ENCODE peak calls at places on chromosomes 3 and 15, in seven cellular contexts. One of them, this sample, is unnamed.

GRCh38 chr3:188123170-188123920 is 30.6 kb upstream of the LPP start:
- DNase-seq in HCT116: no peak
- DNase-seq in K562: no peak
- DNase-seq in SK-N-SH: no peak
- DNase-seq in HepG2: peak; percentile 95
- DNase-seq in H1: no peak
- DNase-seq in GM12878: no peak
- DNase-seq in this sample: no peak

GRCh38 chr3:13891492-13892073 is 11.7 kb upstream of the WNT7A start:
- DNase-seq in HCT116: no peak
- DNase-seq in K562: peak; percentile 57
- DNase-seq in SK-N-SH: no peak
- DNase-seq in HepG2: no peak
- DNase-seq in H1: no peak
- DNase-seq in GM12878: no peak
- DNase-seq in this sample: peak; percentile 56

GRCh38 chr15:40343512-40343911 is 2.8 kb upstream of the CCDC9B start:
- DNase-seq in HCT116: no peak
- DNase-seq in K562: no peak
- DNase-seq in SK-N-SH: no peak
- DNase-seq in HepG2: peak; percentile 52
- DNase-seq in H1: no peak
- DNase-seq in GM12878: no peak
- DNase-seq in this sample: no peak

GRCh38 chr15:94352940-94353820 is 121.8 kb downstream of the MCTP2 start:
- DNase-seq in HCT116: no peak
- DNase-seq in K562: no peak
- DNase-seq in SK-N-SH: no peak
- DNase-seq in HepG2: peak; percentile 45
- DNase-seq in H1: no peak
- DNase-seq in GM12878: no peak
- DNase-seq in this sample: no peak

GRCh38 chr15:97012986-97013385 is 682.5 kb downstream of the NR2F2 start:
- DNase-seq in HCT116: no peak
- DNase-seq in K562: no peak
- DNase-seq in SK-N-SH: no peak
- DNase-seq in HepG2: no peak
- DNase-seq in H1: no peak
- DNase-seq in GM12878: no peak
- DNase-seq in this sample: no peak

GRCh38 chr3:134309987-134310700 is 59.5 kb upstream of the RYK start:
- DNase-seq in HCT116: no peak
- DNase-seq in K562: no peak
- DNase-seq in SK-N-SH: no peak
- DNase-seq in HepG2: peak; percentile 93
- DNase-seq in H1: no peak
- DNase-seq in GM12878: no peak
- DNase-seq in this sample: peak; percentile 95

GRCh38 chr15:57198654-57199241 is 177.6 kb upstream of the CGNL1 start:
- DNase-seq in HCT116: no peak
- DNase-seq in K562: no peak
- DNase-seq in SK-N-SH: peak; percentile 4
- DNase-seq in HepG2: no peak
- DNase-seq in H1: peak; percentile 74
- DNase-seq in GM12878: no peak
- DNase-seq in this sample: no peak

GRCh38 chr3:133366921-133367320 is 32.9 kb upstream of the BFSP2 start:
- DNase-seq in HCT116: no peak
- DNase-seq in K562: no peak
- DNase-seq in SK-N-SH: no peak
- DNase-seq in HepG2: no peak
- DNase-seq in H1: no peak
- DNase-seq in GM12878: no peak
- DNase-seq in this sample: no peak

GRCh38 chr15:26179906-26180305 is 316.8 kb upstream of the ATP10A start:
- DNase-seq in HCT116: no peak
- DNase-seq in K562: no peak
- DNase-seq in SK-N-SH: peak; percentile 9
- DNase-seq in HepG2: peak; percentile 4
- DNase-seq in H1: peak; percentile 79
- DNase-seq in GM12878: no peak
- DNase-seq in this sample: peak; percentile 6

GRCh38 chr3:134211797-134212196 is 38.9 kb downstream of the RYK start:
- DNase-seq in HCT116: peak; percentile 31
- DNase-seq in K562: peak; percentile 19
- DNase-seq in SK-N-SH: peak; percentile 43
- DNase-seq in HepG2: peak; percentile 15
- DNase-seq in H1: no peak
- DNase-seq in GM12878: no peak
- DNase-seq in this sample: no peak

GRCh38 chr3:194265996-194266657 is 85.0 kb downstream of the CPN2 start:
- DNase-seq in HCT116: no peak
- DNase-seq in K562: no peak
- DNase-seq in SK-N-SH: no peak
- DNase-seq in HepG2: no peak
- DNase-seq in H1: no peak
- DNase-seq in GM12878: no peak
- DNase-seq in this sample: no peak

GRCh38 chr3:16076564-16076963 is 97.9 kb upstream of the GALNT15 start:
- DNase-seq in HCT116: no peak
- DNase-seq in K562: no peak
- DNase-seq in SK-N-SH: no peak
- DNase-seq in HepG2: no peak
- DNase-seq in H1: no peak
- DNase-seq in GM12878: no peak
- DNase-seq in this sample: no peak

GRCh38 chr3:186694288-186695032 is 22.7 kb upstream of the KNG1 start:
- DNase-seq in HCT116: no peak
- DNase-seq in K562: no peak
- DNase-seq in SK-N-SH: no peak
- DNase-seq in HepG2: no peak
- DNase-seq in H1: no peak
- DNase-seq in GM12878: no peak
- DNase-seq in this sample: no peak

GRCh38 chr3:133401374-133402135 is 1.7 kb downstream of the BFSP2 start:
- DNase-seq in HCT116: no peak
- DNase-seq in K562: no peak
- DNase-seq in SK-N-SH: peak; percentile 77
- DNase-seq in HepG2: no peak
- DNase-seq in H1: no peak
- DNase-seq in GM12878: no peak
- DNase-seq in this sample: no peak

GRCh38 chr3:152257246-152258074 is 11.3 kb upstream of the MBNL1 start:
- DNase-seq in HCT116: no peak
- DNase-seq in K562: no peak
- DNase-seq in SK-N-SH: no peak
- DNase-seq in HepG2: no peak
- DNase-seq in H1: no peak
- DNase-seq in GM12878: peak; percentile 85
- DNase-seq in this sample: no peak

GRCh38 chr3:152260026-152260425 is 8.7 kb upstream of the MBNL1 start:
- DNase-seq in HCT116: no peak
- DNase-seq in K562: no peak
- DNase-seq in SK-N-SH: no peak
- DNase-seq in HepG2: peak; percentile 45
- DNase-seq in H1: no peak
- DNase-seq in GM12878: no peak
- DNase-seq in this sample: no peak

GRCh38 chr3:152259480-152259879 is 9.2 kb upstream of the MBNL1 start:
- DNase-seq in HCT116: no peak
- DNase-seq in K562: no peak
- DNase-seq in SK-N-SH: no peak
- DNase-seq in HepG2: no peak
- DNase-seq in H1: no peak
- DNase-seq in GM12878: no peak
- DNase-seq in this sample: no peak

GRCh38 chr3:152256829-152257228 is 11.9 kb upstream of the MBNL1 start:
- DNase-seq in HCT116: no peak
- DNase-seq in K562: no peak
- DNase-seq in SK-N-SH: no peak
- DNase-seq in HepG2: no peak
- DNase-seq in H1: no peak
- DNase-seq in GM12878: no peak
- DNase-seq in this sample: no peak

DNA sequence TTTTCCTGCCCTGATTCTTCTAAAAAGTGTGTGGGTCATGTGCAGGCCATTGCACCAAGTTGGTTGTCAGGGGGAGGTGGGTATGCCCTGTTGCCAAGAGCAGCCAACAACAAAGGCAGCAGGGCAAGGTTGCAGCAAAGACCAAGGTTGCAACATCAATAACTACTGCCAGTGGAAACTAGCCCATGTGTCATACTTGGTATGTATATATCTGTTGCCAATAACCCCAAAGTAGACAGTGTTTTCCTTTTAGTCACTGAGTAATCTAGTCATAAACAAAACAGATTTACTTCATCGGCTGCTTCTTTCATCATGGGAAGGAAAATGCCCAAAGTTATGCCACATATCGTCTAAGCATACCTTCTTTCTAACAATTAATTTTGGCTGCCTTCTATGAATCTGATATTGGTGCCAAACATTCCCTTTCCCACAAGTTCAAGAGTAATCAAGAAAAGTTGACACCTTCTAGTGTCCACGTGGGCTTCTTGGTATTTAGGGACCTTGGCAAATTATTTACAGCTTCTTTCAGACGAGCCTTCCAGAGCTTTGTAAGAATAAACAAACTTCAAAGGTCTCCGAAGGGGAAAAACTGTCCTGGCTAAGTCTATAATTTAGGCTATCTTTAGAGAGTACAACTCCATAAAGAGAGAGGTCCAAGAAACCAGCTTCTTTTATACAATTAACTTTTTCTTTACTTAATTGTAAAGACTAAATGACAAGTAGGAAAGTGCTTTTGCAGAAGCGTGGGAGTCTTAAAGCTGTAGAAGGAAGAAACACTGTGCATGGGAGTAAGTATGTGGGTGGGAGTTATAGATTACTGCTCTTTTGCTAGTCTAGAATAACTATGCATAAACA is 10.1 kb upstream of the MBNL1 start:
- DNase-seq in HCT116: peak; percentile 80
- DNase-seq in K562: no peak
- DNase-seq in SK-N-SH: no peak
- DNase-seq in HepG2: peak; percentile 94
- DNase-seq in H1: no peak
- DNase-seq in GM12878: no peak
- DNase-seq in this sample: peak; percentile 25
- TF ChIP-seq JUND in HCT116: peak; percentile 50
- TF ChIP-seq JUND in K562: no peak
- TF ChIP-seq JUND in SK-N-SH: peak; percentile 64
- TF ChIP-seq JUND in HepG2: no peak
- TF ChIP-seq JUND in H1: no peak
- TF ChIP-seq JUND in GM12878: no peak
- TF ChIP-seq JUND in this sample: no peak

GRCh38 chr3:7817239-7817638 is 684.4 kb upstream of the LMCD1 start:
- DNase-seq in HCT116: no peak
- DNase-seq in K562: no peak
- DNase-seq in SK-N-SH: no peak
- DNase-seq in HepG2: no peak
- DNase-seq in H1: no peak
- DNase-seq in GM12878: no peak
- DNase-seq in this sample: no peak

GRCh38 chr3:7813412-7813811 is 688.2 kb upstream of the LMCD1 start:
- DNase-seq in HCT116: no peak
- DNase-seq in K562: no peak
- DNase-seq in SK-N-SH: peak; percentile 22
- DNase-seq in HepG2: no peak
- DNase-seq in H1: no peak
- DNase-seq in GM12878: no peak
- DNase-seq in this sample: no peak
- TF ChIP-seq JUND in HCT116: no peak
- TF ChIP-seq JUND in K562: no peak
- TF ChIP-seq JUND in SK-N-SH: no peak
- TF ChIP-seq JUND in HepG2: no peak
- TF ChIP-seq JUND in H1: no peak
- TF ChIP-seq JUND in GM12878: no peak
- TF ChIP-seq JUND in this sample: no peak

DNA sequence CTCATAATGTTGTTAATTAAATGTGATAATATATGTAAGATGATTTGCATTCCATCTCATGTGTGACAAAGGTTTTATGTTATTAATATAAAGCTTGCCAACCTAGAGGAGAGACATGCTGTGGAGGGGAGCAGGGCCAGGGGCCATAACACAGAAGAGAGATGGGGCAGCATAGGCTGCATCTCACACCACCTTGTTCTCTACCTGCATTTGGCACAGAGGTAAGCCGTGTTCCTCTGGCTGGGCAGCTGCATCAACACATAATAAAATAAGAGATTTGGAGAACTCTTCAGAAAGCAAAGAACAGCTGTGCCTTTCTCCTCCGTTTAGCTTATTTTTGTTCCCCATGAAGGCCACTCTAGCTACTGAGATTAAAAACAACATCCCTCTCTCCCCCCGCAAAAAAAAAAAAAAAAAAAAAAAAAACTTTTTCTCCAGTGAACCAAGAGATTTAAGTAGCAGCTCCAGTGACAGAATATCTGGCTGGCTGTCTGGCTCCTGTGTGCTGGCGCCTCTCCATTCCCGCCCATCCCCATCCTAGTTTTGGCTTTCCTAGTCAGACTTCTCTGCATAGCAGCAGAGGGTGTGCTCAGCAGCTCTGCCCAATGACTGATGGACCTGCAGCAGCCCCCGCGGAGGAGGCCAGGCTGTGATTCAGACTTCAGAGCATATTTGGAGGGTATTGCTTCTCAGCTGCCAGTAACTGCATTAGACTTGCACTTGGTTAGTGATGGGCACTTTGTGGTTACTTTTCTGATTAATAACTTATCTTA is 52.2 kb upstream of the STXBP5L start:
- DNase-seq in HCT116: no peak
- DNase-seq in K562: no peak
- DNase-seq in SK-N-SH: no peak
- DNase-seq in HepG2: no peak
- DNase-seq in H1: no peak
- DNase-seq in GM12878: no peak
- DNase-seq in this sample: no peak
- TF ChIP-seq JUND in HCT116: no peak
- TF ChIP-seq JUND in K562: no peak
- TF ChIP-seq JUND in SK-N-SH: no peak
- TF ChIP-seq JUND in HepG2: no peak
- TF ChIP-seq JUND in H1: no peak
- TF ChIP-seq JUND in GM12878: no peak
- TF ChIP-seq JUND in this sample: no peak

GRCh38 chr15:85766007-85766831 is 28.5 kb downstream of the KLHL25 start:
- DNase-seq in HCT116: no peak
- DNase-seq in K562: no peak
- DNase-seq in SK-N-SH: no peak
- DNase-seq in HepG2: no peak
- DNase-seq in H1: no peak
- DNase-seq in GM12878: no peak
- DNase-seq in this sample: no peak

GRCh38 chr15:85763157-85763556 is 31.6 kb downstream of the KLHL25 start:
- DNase-seq in HCT116: no peak
- DNase-seq in K562: no peak
- DNase-seq in SK-N-SH: no peak
- DNase-seq in HepG2: no peak
- DNase-seq in H1: no peak
- DNase-seq in GM12878: no peak
- DNase-seq in this sample: no peak

GRCh38 chr15:85763557-85764303 is 31.0 kb downstream of the KLHL25 start:
- DNase-seq in HCT116: no peak
- DNase-seq in K562: no peak
- DNase-seq in SK-N-SH: no peak
- DNase-seq in HepG2: no peak
- DNase-seq in H1: no peak
- DNase-seq in GM12878: no peak
- DNase-seq in this sample: no peak

GRCh38 chr15:85764304-85764633 is 30.5 kb downstream of the KLHL25 start:
- DNase-seq in HCT116: no peak
- DNase-seq in K562: no peak
- DNase-seq in SK-N-SH: peak; percentile 81
- DNase-seq in HepG2: no peak
- DNase-seq in H1: no peak
- DNase-seq in GM12878: no peak
- DNase-seq in this sample: no peak

GRCh38 chr15:85764649-85765277 is 30.0 kb downstream of the KLHL25 start:
- DNase-seq in HCT116: no peak
- DNase-seq in K562: no peak
- DNase-seq in SK-N-SH: peak; percentile 73
- DNase-seq in HepG2: no peak
- DNase-seq in H1: no peak
- DNase-seq in GM12878: no peak
- DNase-seq in this sample: no peak
- TF ChIP-seq JUND in HCT116: no peak
- TF ChIP-seq JUND in K562: no peak
- TF ChIP-seq JUND in SK-N-SH: no peak
- TF ChIP-seq JUND in HepG2: no peak
- TF ChIP-seq JUND in H1: no peak
- TF ChIP-seq JUND in GM12878: no peak
- TF ChIP-seq JUND in this sample: no peak

This sample was measured in T47D.